ENCODE peak calls at places on chromosomes 3 and 15, in four cellular contexts. X, N, O and G are unnamed samples.

GRCh38 chr3:21326704-21327103 is 424.3 kb downstream of the ZNF385D start:
- DNase-seq in X (peak), N (no peak), O (no peak), G (no peak)

GRCh38 chr3:10950476-10951294 is 41.9 kb upstream of the SLC6A1 start:
- DNase-seq in X (peak), N (no peak), O (no peak), G (peak)

GRCh38 chr3:27345493-27345892 is 23.7 kb downstream of the NEK10 start:
- DNase-seq in X (peak), N (no peak), O (no peak), G (no peak)

GRCh38 chr3:16429086-16429485 is 84.4 kb downstream of the RFTN1 start:
- DNase-seq in X (no peak), N (no peak), O (no peak), G (no peak)

GRCh38 chr3:5191555-5192304 is 4.2 kb downstream of the EDEM1 start:
- DNase-seq in X (no peak), N (no peak), O (no peak), G (no peak)

GRCh38 chr3:63343674-63344073 is 65.6 kb downstream of the SYNPR start:
- DNase-seq in X (peak), N (peak), O (peak), G (peak)

GRCh38 chr15:48371550-48371949 is 40.3 kb downstream of the DUT start:
- DNase-seq in X (no peak), N (no peak), O (no peak), G (no peak)

GRCh38 chr3:18086078-18086477 is 339.1 kb downstream of the SATB1 start:
- DNase-seq in X (no peak), N (no peak), O (no peak), G (no peak)

GRCh38 chr3:18044191-18044590 is 301.8 kb upstream of the TBC1D5 start:
- DNase-seq in X (no peak), N (no peak), O (no peak), G (no peak)

GRCh38 chr15:47294765-47295259 is 422.5 kb upstream of the SEMA6D start:
- DNase-seq in X (peak), N (no peak), O (no peak), G (no peak)

GRCh38 chr15:94582368-94582767 is 351.0 kb downstream of the MCTP2 start:
- DNase-seq in X (no peak), N (no peak), O (no peak), G (peak)